ENCODE peak calls at places on chromosomes 11 and 22, in six cellular contexts. Q is CD8-positive, alpha-beta T cell; U is astrocyte; X is effector memory CD4-positive, alpha-beta T cell; N is neuronal stem cell; L is kidney. B is an unnamed sample.

GRCh38 chr11:1747753-1748466 is 2.5 kb downstream of the IFITM10 start:
- DNase-seq in U (no peak), Q (no peak), L (peak; percentile 83), X (no peak), N (no peak), B (no peak)

GRCh38 chr11:63489879-63490278 is 1.1 kb downstream of the PLAAT5 start:
- DNase-seq in X (no peak), N (no peak), U (peak; percentile 86), Q (no peak), L (no peak), B (no peak)

GRCh38 chr11:122523841-122524531 is 131.5 kb upstream of the UBASH3B start:
- DNase-seq in X (no peak), L (peak; percentile 75), N (no peak), U (no peak), Q (no peak), B (no peak)

GRCh38 chr11:135074397-135074998 is 662.5 kb upstream of the B3GAT1 start:
- DNase-seq in N (no peak), L (no peak), U (no peak), Q (no peak), X (no peak), B (peak; percentile 19)

GRCh38 chr11:117834068-117834810 is 9.7 kb upstream of the FXYD2 start:
- DNase-seq in X (no peak), N (no peak), U (no peak), L (peak; percentile 37), Q (no peak), B (no peak)

GRCh38 chr11:104060004-104060403 is 23.6 kb downstream of the DDI1 start:
- DNase-seq in L (no peak), X (no peak), Q (no peak), N (no peak), U (no peak), B (no peak)

GRCh38 chr11:33387996-33388395 is 130.8 kb downstream of the HIPK3 start:
- DNase-seq in X (no peak), N (no peak), U (no peak), Q (no peak), L (no peak), B (no peak)

GRCh38 chr11:116086426-116086825 is 582.2 kb upstream of the CADM1 start:
- DNase-seq in Q (no peak), L (no peak), U (no peak), N (no peak), X (no peak), B (no peak)

GRCh38 chr11:84408946-84409411 is 1122.8 kb upstream of the CCDC90B start:
- DNase-seq in X (no peak), L (no peak), N (peak; percentile 61), Q (no peak), U (peak; percentile 66), B (no peak)

GRCh38 chr22:37392929-37393328 is 34.4 kb downstream of the ELFN2 start:
- DNase-seq in U (no peak), X (no peak), N (no peak), L (no peak), Q (no peak), B (no peak)

GRCh38 chr11:59754494-59754858 is 700 bp upstream of the STX3 start:
- DNase-seq in U (no peak), Q (peak; percentile 23), L (no peak), N (no peak), X (peak; percentile 2), B (peak; percentile 26)

GRCh38 chr11:16843307-16843706 is 104.9 kb downstream of the C11orf58 start:
- DNase-seq in N (no peak), Q (no peak), L (no peak), X (no peak), U (no peak), B (no peak)

GRCh38 chr11:21465920-21466319 is 727.0 kb upstream of the ANO5 start:
- DNase-seq in Q (no peak), L (no peak), X (no peak), N (no peak), U (no peak), B (no peak)

GRCh38 chr11:45048870-45049825 is 97.3 kb upstream of the PRDM11 start:
- DNase-seq in L (no peak), Q (no peak), X (no peak), U (no peak), N (no peak), B (no peak)

GRCh38 chr11:103433380-103433779 is 324.2 kb downstream of the DYNC2H1 start:
- DNase-seq in X (no peak), U (peak; percentile 83), N (no peak), Q (no peak), L (no peak), B (no peak)

GRCh38 chr11:76243157-76243556 is 36.9 kb upstream of the WNT11 start:
- DNase-seq in Q (no peak), N (no peak), X (no peak), U (no peak), L (peak; percentile 60), B (no peak)

GRCh38 chr11:3123761-3124733 is 41.1 kb downstream of the OSBPL5 start:
- DNase-seq in L (peak; percentile 91), U (peak; percentile 93), X (no peak), N (no peak), Q (no peak), B (no peak)

GRCh38 chr11:95337175-95337957 is 106.4 kb upstream of the SESN3 start:
- DNase-seq in X (peak; percentile 6), L (peak; percentile 79), Q (peak; percentile 24), N (peak; percentile 49), U (peak; percentile 66), B (peak; percentile 18)

GRCh38 chr22:41762980-41763779 is 37.3 kb upstream of the CCDC134 start:
- DNase-seq in U (no peak), X (no peak), N (peak; percentile 71), L (no peak), Q (peak; percentile 25), B (peak; percentile 39)

GRCh38 chr11:31160504-31161422 is 208.8 kb downstream of the DCDC1 start:
- DNase-seq in U (no peak), L (no peak), Q (no peak), N (peak; percentile 8), X (no peak), B (no peak)

GRCh38 chr22:45359627-45360026 is 49.9 kb downstream of the FAM118A start:
- DNase-seq in Q (no peak), X (no peak), L (no peak), U (no peak), N (no peak), B (no peak)

GRCh38 chr22:35870517-35871275 is 153.0 kb downstream of the APOL5 start:
- DNase-seq in N (no peak), U (no peak), L (no peak), Q (no peak), X (no peak), B (no peak)

GRCh38 chr11:33651555-33651954 is 49.1 kb downstream of the C11orf91 start:
- DNase-seq in U (no peak), Q (no peak), X (no peak), L (no peak), N (no peak), B (no peak)

GRCh38 chr11:28666632-28667031 is 558.4 kb downstream of the METTL15 start:
- DNase-seq in U (no peak), Q (no peak), N (no peak), X (no peak), L (no peak), B (no peak)

GRCh38 chr11:131412061-131412460 is 41.6 kb downstream of the NTM start:
- DNase-seq in X (no peak), Q (no peak), U (no peak), L (no peak), N (no peak), B (no peak)

GRCh38 chr22:35266277-35266676 is 9.0 kb downstream of the HMGXB4 start:
- DNase-seq in U (no peak), N (no peak), X (no peak), Q (no peak), L (no peak), B (no peak)

GRCh38 chr11:94325681-94326080 is 21.3 kb downstream of the IZUMO1R start:
- DNase-seq in N (peak; percentile 6), U (no peak), X (no peak), L (no peak), Q (peak; percentile 50), B (peak; percentile 59)

GRCh38 chr11:37747121-37747520 is 1149.1 kb upstream of the RAG2 start:
- DNase-seq in U (peak; percentile 44), L (no peak), Q (no peak), N (no peak), X (no peak), B (no peak)

DNA sequence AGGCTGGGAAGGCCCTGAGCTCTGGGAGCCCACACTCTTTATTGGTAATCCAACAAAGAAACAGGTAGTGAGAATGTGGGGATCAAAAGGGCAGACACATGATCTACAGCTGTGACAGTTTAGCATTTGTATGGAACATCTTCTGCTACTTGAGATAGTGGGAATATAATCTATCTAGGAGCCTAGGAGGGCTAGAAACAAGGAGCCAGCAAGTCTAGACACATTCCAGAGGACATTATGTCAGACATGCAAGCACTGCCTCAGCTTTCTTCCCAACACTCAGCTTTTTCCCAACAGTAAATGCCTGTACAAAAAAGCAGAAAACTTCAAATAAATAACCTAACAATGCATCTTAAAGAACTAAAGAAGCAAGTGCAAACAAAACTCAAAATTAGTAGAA is 1150.6 kb upstream of the RAG2 start:
- DNase-seq in Q (no peak), L (no peak), N (no peak), U (peak; percentile 34), X (no peak), B (no peak)
- H3K4me1 ChIP-seq in Q (no peaks in the 10 kb centered on the region), L (no peaks in the 10 kb centered on the region), N (no peaks in the 10 kb centered on the region), U (no peaks in the 10 kb centered on the region), X (no peaks in the 10 kb centered on the region), B (no peaks in the 10 kb centered on the region)

GRCh38 chr22:27751277-27752070 is 50.1 kb downstream of the MN1 start:
- DNase-seq in L (no peak), U (no peak), N (no peak), X (no peak), Q (no peak), B (no peak)
- H3K4me1 ChIP-seq in L (no peaks in the 10 kb centered on the region), U (peaks cover 53% of the 10 kb centered on the region), N (peaks cover 16% of the 10 kb centered on the region), X (no peaks in the 10 kb centered on the region), Q (no peaks in the 10 kb centered on the region), B (no peaks in the 10 kb centered on the region)

GRCh38 chr22:17725465-17725800 is 48.8 kb downstream of the BID start:
- DNase-seq in U (no peak), Q (no peak), X (no peak), N (no peak), L (no peak), B (no peak)
- H3K4me1 ChIP-seq in U (peaks cover 19% of the 10 kb centered on the region), Q (peaks cover 10% of the 10 kb centered on the region), X (peaks cover 6% of the 10 kb centered on the region), N (no peaks in the 10 kb centered on the region), L (no peaks in the 10 kb centered on the region), B (peaks cover 30% of the 10 kb centered on the region)

GRCh38 chr11:71283960-71284359 is 31.6 kb upstream of the SHANK2 start:
- DNase-seq in Q (no peak), X (no peak), U (no peak), N (no peak), L (no peak), B (no peak)
- H3K4me1 ChIP-seq in Q (no peaks in the 10 kb centered on the region), X (no peaks in the 10 kb centered on the region), U (peaks cover 19% of the 10 kb centered on the region), N (no peaks in the 10 kb centered on the region), L (peaks cover 14% of the 10 kb centered on the region), B (no peaks in the 10 kb centered on the region)

DNA sequence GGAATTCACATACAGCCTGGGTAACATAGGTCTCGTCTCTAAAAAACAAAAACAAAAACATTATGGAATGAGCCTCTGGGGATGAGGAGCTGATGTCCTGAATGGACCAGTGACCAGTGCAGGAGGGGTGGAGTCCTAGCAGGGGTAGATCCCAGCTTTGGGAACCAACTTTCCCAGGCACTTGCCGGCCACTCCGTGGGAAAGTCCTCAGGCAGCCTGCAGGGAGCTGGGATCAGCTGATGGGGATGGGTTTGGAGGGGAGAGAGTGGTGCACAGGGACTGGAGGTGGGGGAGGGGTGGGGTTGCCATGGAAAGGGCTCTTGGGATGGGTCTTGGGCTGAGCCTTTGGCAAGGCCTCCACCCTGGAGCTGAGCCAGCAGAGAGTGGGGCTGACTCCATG is 19.1 kb downstream of the MGAT3 start:
- DNase-seq in N (no peak), U (no peak), L (peak; percentile 63), X (no peak), Q (no peak), B (no peak)
- H3K4me1 ChIP-seq in N (peaks cover 43% of the 10 kb centered on the region), U (peaks cover 20% of the 10 kb centered on the region), L (peaks cover 25% of the 10 kb centered on the region), X (peaks cover 14% of the 10 kb centered on the region), Q (peaks cover 24% of the 10 kb centered on the region), B (no peaks in the 10 kb centered on the region)

GRCh38 chr22:46582281-46582811 is 37.8 kb upstream of the GRAMD4 start:
- DNase-seq in X (no peak), N (no peak), Q (no peak), U (no peak), L (peak; percentile 61), B (no peak)
- H3K4me1 ChIP-seq in X (peaks cover 18% of the 10 kb centered on the region), N (peaks cover 26% of the 10 kb centered on the region), Q (peaks cover 14% of the 10 kb centered on the region), U (peaks cover 26% of the 10 kb centered on the region), L (peaks cover 37% of the 10 kb centered on the region), B (peaks cover 58% of the 10 kb centered on the region)